ENCODE peak calls at places on chromosomes 1 and 21, in four cellular contexts. C is IMR-90, K is H1, A is mesendoderm. I is an unnamed sample.

GRCh38 chr1:27504588-27505419 is 14.8 kb upstream of the WASF2 start:
- DNase-seq in K (no peak), C (peak), A (peak), I (peak)

GRCh38 chr21:42437786-42438185 is 34.1 kb downstream of the UBASH3A start:
- DNase-seq in C (peak), K (no peak), A (peak), I (peak)

GRCh38 chr1:156095906-156096508 is 13.7 kb upstream of the MEX3A start:
- DNase-seq in K (no peak), C (no peak), A (no peak), I (no peak)

GRCh38 chr1:205783904-205784303 is 8.6 kb upstream of the RAB29 start:
- DNase-seq in C (peak), K (no peak), A (no peak), I (no peak)

GRCh38 chr21:34311561-34312330 is 52.1 kb upstream of the KCNE2 start:
- DNase-seq in C (no peak), K (no peak), A (no peak), I (no peak)

GRCh38 chr1:222995620-222996306 is 147.3 kb downstream of the TLR5 start:
- DNase-seq in A (no peak), K (no peak), C (no peak), I (no peak)

GRCh38 chr1:89261926-89262540 is 10.6 kb downstream of the GBP5 start:
- DNase-seq in A (peak), C (no peak), K (no peak), I (no peak)

GRCh38 chr1:27605796-27606707 is 2.1 kb upstream of the AHDC1 start:
- DNase-seq in C (peak), A (peak), K (no peak), I (peak)

GRCh38 chr1:230091473-230092231 is 24.6 kb downstream of the GALNT2 start:
- DNase-seq in A (no peak), C (peak), K (no peak), I (no peak)

GRCh38 chr1:12617511-12617900 is 504 bp downstream of the DHRS3 start:
- DNase-seq in A (peak), C (no peak), K (no peak), I (no peak)

GRCh38 chr1:194281372-194281771 is 1095.0 kb upstream of the B3GALT2 start:
- DNase-seq in C (no peak), K (no peak), A (no peak), I (no peak)

GRCh38 chr1:200929530-200930278 is 35.0 kb downstream of the INAVA start:
- DNase-seq in K (no peak), C (no peak), A (no peak), I (no peak)

GRCh38 chr1:115182012-115182715 is 92.9 kb upstream of the TSPAN2 start:
- DNase-seq in K (no peak), A (no peak), C (no peak), I (no peak)

GRCh38 chr1:156808186-156809030 is 8.2 kb downstream of the SH2D2A start:
- DNase-seq in A (no peak), C (no peak), K (no peak), I (no peak)

GRCh38 chr1:231853588-231854207 is 227.1 kb downstream of the DISC1 start:
- DNase-seq in C (no peak), K (no peak), A (no peak), I (no peak)

GRCh38 chr1:2594001-2594640 is 7.5 kb downstream of the PRXL2B start:
- DNase-seq in A (no peak), K (no peak), C (no peak), I (no peak)

GRCh38 chr1:226046240-226046639 is 16.3 kb upstream of the H3-3A start:
- DNase-seq in C (peak), K (no peak), A (no peak), I (no peak)

GRCh38 chr1:68174173-68175113 is 57.9 kb downstream of the WLS start:
- DNase-seq in C (peak), A (peak), K (no peak), I (no peak)

GRCh38 chr1:203287109-203287893 is 18.0 kb upstream of the BTG2 start:
- DNase-seq in K (no peak), A (peak), C (no peak), I (no peak)

GRCh38 chr1:100834779-100835645 is 59.6 kb downstream of the EXTL2 start:
- DNase-seq in A (peak), C (peak), K (no peak), I (peak)

GRCh38 chr1:30335389-30335996 is 387.9 kb downstream of the MATN1 start:
- DNase-seq in C (no peak), K (no peak), A (no peak), I (no peak)

GRCh38 chr1:8463144-8463927 is 145.4 kb downstream of the SLC45A1 start:
- DNase-seq in C (peak), K (no peak), A (peak), I (no peak)

GRCh38 chr1:67748630-67749029 is 63.6 kb downstream of the GADD45A start:
- DNase-seq in C (peak), K (no peak), A (no peak), I (no peak)

GRCh38 chr1:205588691-205589445 is 42.9 kb downstream of the ELK4 start:
- DNase-seq in A (peak), C (peak), K (peak), I (peak)

GRCh38 chr1:236893626-236894545 is 98.8 kb downstream of the MTR start:
- DNase-seq in C (peak), K (no peak), A (no peak), I (no peak)

GRCh38 chr1:103459385-103459784 is 66.1 kb upstream of the RNPC3 start:
- DNase-seq in K (no peak), C (no peak), A (no peak), I (no peak)

GRCh38 chr21:40577285-40578043 is 269.5 kb downstream of the DSCAM start:
- DNase-seq in K (no peak), C (no peak), A (peak), I (no peak)

GRCh38 chr1:104648269-104648691 is 898.6 kb downstream of the AMY1C start:
- DNase-seq in C (no peak), A (peak), K (no peak), I (no peak)

GRCh38 chr1:50978852-50979781 is 9.1 kb downstream of the CDKN2C start:
- DNase-seq in C (no peak), K (no peak), A (peak), I (no peak)

GRCh38 chr1:16625497-16626408 is 12.4 kb upstream of the NBPF1 start:
- DNase-seq in A (no peak), K (no peak), C (no peak), I (peak)

GRCh38 chr1:108646661-108647269 is 14.1 kb downstream of the HENMT1 start:
- DNase-seq in C (peak), A (peak), K (no peak), I (no peak)

GRCh38 chr1:156691216-156691615 is 14.0 kb upstream of the NES start:
- DNase-seq in K (no peak), A (no peak), C (no peak), I (no peak)

GRCh38 chr1:236540813-236541465 is 17.2 kb downstream of the LGALS8 start:
- DNase-seq in A (no peak), K (no peak), C (no peak), I (no peak)

GRCh38 chr1:201500670-201501120 is 6.2 kb downstream of the CSRP1 start:
- DNase-seq in C (no peak), A (peak), K (no peak), I (peak)

GRCh38 chr21:28944296-28944695 is 48.4 kb downstream of the LTN1 start:
- DNase-seq in C (peak), A (peak), K (no peak), I (no peak)

GRCh38 chr1:237031480-237031879 is 10.5 kb upstream of the RYR2 start:
- DNase-seq in C (no peak), A (peak), K (no peak), I (no peak)

GRCh38 chr21:45071396-45072165 is 2.8 kb upstream of the ADARB1 start:
- DNase-seq in K (no peak), C (no peak), A (no peak), I (no peak)
- H3K56ac ChIP-seq in K (no peak), C (no peak), A (no peak), I (no peak)

DNA sequence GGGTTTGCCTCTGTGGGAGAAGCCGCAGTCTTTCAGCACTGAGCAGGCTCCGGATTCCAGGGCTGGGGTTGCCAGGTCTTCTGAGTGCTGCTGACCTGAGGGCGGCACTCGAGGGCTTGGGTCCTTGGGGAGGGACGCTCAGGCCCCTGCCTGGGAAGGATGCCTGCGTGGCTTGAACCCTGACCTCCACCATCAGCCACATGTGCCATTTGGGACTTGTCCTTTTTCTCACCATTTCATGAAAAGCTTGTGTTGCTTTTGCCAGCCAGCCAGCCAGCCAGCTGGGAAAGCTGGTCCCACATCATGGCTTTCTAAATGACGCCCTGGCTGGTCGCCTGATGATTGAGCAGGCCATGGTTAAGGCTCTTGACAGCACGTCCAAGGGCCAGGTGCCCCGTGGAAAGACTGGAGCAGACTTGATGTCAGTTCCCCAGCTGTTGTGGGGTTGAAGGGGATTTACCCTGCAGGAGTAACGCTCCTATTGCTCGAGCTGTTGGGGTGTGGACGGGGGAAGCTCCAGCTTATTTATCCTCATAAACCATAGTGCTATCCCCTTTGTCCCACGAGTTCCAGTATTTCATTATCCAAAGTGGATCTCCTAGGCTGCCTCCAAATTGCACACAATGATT is 168.7 kb downstream of the CAMTA1 start:
- DNase-seq in C (no peak), K (no peak), A (no peak), I (no peak)
- H3K56ac ChIP-seq in C (no peak), K (no peak), A (no peak), I (no peak)

DNA sequence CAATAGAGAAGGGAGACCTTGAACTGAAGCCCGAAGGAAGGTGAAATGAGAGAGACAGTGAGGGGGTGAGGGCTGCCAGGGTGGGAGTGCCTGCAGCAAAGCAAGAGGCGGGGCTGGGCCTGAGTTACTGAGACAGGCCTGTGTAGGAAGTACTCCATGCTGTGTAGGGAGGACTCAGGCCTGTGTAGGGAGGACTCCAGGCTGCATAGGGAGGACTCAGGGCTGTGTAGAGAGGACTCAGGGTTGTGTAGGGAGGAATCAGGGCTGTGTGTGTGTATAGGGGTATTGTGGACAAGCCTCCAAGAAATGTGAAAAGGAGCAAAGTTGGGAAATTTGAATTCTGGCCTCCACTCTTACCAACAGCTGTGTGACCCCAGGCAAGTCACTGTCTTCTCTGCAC is 133.8 kb upstream of the CACNA1E start:
- DNase-seq in K (no peak), A (no peak), C (no peak), I (no peak)
- H3K56ac ChIP-seq in K (no peak), A (no peak), C (no peak), I (no peak)

GRCh38 chr21:44490816-44491215 is 35.5 kb downstream of the LRRC3 start:
- DNase-seq in C (no peak), A (no peak), K (no peak), I (no peak)
- H3K56ac ChIP-seq in C (no peak), A (no peak), K (no peak), I (no peak)

DNA sequence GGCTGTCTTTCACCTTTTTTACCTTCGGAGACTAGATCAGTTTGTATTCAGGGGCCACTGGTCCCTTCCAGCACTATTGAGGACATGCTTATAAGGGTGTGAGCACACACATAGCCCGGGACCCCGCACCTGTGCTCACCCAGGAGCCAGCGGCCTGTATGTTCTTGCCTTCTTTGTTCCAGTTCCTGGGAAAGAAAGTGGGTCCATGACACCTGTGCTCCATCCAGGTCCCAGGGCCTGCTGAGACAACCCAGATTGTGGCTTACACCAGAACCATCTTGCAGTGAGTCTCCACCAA is 207.8 kb downstream of the TOMM20 start:
- DNase-seq in A (no peak), C (no peak), K (no peak), I (no peak)
- H3K56ac ChIP-seq in A (no peak), C (no peak), K (no peak), I (no peak)

GRCh38 chr1:246048693-246049092 is 458.4 kb downstream of the SMYD3 start:
- DNase-seq in A (no peak), C (no peak), K (no peak), I (no peak)
- H3K56ac ChIP-seq in A (no peak), C (no peak), K (no peak), I (no peak)

GRCh38 chr1:58841455-58841854 is 57.6 kb upstream of the JUN start:
- DNase-seq in A (peak), C (no peak), K (no peak), I (peak)
- H3K56ac ChIP-seq in A (no peak), C (no peak), K (no peak), I (no peak)

GRCh38 chr1:10170362-10170665 is 40.1 kb upstream of the KIF1B start:
- DNase-seq in A (no peak), C (peak), K (no peak), I (no peak)
- H3K56ac ChIP-seq in A (no peak), C (no peak), K (no peak), I (no peak)

GRCh38 chr1:172778461-172779455 is 119.9 kb downstream of the FASLG start:
- DNase-seq in A (peak), C (no peak), K (no peak), I (no peak)
- H3K56ac ChIP-seq in A (no peak), C (no peak), K (no peak), I (no peak)

DNA sequence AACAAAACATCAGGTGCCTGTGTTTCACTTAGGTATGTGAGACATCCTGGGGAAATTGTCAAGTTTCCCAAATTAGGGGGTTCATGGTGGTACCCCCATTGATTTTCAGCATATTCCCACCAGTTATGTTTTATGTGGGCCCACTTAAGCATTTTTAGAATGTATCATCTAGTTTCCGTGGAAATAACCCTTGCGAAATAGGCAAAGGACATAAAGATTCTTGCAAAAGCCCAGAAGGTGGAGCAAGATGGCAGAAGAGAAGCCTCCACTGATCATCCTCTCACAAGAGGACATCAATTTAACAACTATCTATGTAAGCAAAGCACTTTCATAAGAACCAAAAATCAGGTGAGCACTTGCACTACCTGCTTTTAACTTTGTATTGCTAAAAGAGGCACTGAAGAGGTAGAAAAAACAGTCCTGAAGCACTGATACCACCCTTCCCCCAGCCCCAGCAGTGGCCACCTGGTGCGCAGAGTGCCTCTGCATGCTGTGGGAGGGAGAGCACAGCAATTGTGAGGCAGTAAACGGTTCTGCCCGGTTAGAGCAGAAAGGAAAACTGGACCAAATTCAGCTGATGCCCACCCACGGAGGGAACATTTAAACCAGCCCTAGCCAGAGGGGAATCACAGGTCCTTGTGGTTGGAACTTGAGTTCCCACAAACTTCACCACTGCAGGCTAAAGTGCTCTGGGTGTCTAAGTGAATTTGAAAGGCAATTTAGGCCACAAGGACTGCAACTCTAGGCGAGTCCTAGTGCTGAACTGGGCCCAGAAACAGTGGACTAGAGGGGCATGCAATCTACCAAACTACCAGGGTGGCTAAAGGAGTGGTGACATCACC is 23.2 kb downstream of the MCOLN2 start:
- DNase-seq in K (no peak), C (no peak), A (peak), I (no peak)
- H3K56ac ChIP-seq in K (no peak), C (no peak), A (no peak), I (no peak)